ENCODE peak calls at places on chromosomes 3 and 15, in four cellular contexts. T, X, C and J are unnamed samples.

GRCh38 chr3:47542614-47543173 is 29.2 kb upstream of the ELP6 start:
- DNase-seq in T (no peak), X (no peak), C (no peak), J (no peak)

GRCh38 chr15:77247116-77247515 is 172.8 kb downstream of the PEAK1 start:
- DNase-seq in C (no peak), T (no peak), X (no peak), J (no peak)

GRCh38 chr15:67968564-67969440 is 85.3 kb upstream of the PIAS1 start:
- DNase-seq in T (no peak), X (no peak), C (no peak), J (no peak)

GRCh38 chr15:88624156-88624970 is 3.2 kb downstream of the AEN start:
- DNase-seq in C (peak), X (peak), T (no peak), J (peak)

GRCh38 chr3:10358309-10358980 is 37.5 kb upstream of the SEC13 start:
- DNase-seq in X (no peak), C (no peak), T (no peak), J (no peak)

GRCh38 chr3:108673988-108674661 is 83.1 kb downstream of the RETNLB start:
- DNase-seq in T (no peak), X (no peak), C (no peak), J (no peak)

GRCh38 chr3:184336484-184337230 is 743 bp upstream of the FAM131A start:
- DNase-seq in X (peak), T (no peak), C (peak), J (no peak)

GRCh38 chr15:73939138-73939537 is 12.9 kb downstream of the LOXL1 start:
- DNase-seq in T (no peak), C (no peak), X (no peak), J (no peak)

GRCh38 chr3:169365993-169366915 is 297.3 kb downstream of the MECOM start:
- DNase-seq in C (no peak), T (no peak), X (no peak), J (no peak)

GRCh38 chr15:65870889-65871533 is 1.7 kb downstream of the RAB11A start:
- DNase-seq in T (peak), C (peak), X (peak), J (peak)

GRCh38 chr3:67804545-67804944 is 150.1 kb upstream of the SUCLG2 start:
- DNase-seq in X (no peak), T (no peak), C (no peak), J (no peak)

GRCh38 chr3:41652506-41652905 is 309.4 kb downstream of the ULK4 start:
- DNase-seq in X (no peak), T (no peak), C (no peak), J (no peak)

GRCh38 chr3:167813169-167814123 is 77.9 kb downstream of the SERPINI1 start:
- DNase-seq in X (no peak), T (no peak), C (no peak), J (peak)

GRCh38 chr15:70109522-70109921 is 11.8 kb upstream of the TLE3 start:
- DNase-seq in T (no peak), C (no peak), X (no peak), J (no peak)

GRCh38 chr3:120858501-120858900 is 49.5 kb upstream of the STXBP5L start:
- DNase-seq in C (peak), T (no peak), X (no peak), J (peak)

GRCh38 chr15:45635191-45635638 is 386 bp downstream of the SQOR start:
- DNase-seq in T (no peak), C (no peak), X (peak), J (no peak)

GRCh38 chr3:187086831-187087230 is 52.5 kb downstream of the RPL39L start:
- DNase-seq in T (no peak), X (no peak), C (no peak), J (no peak)

GRCh38 chr15:28895146-28895545 is 9.4 kb downstream of the APBA2 start:
- DNase-seq in C (no peak), T (no peak), X (no peak), J (no peak)

GRCh38 chr3:37997321-37997720 is 6.7 kb downstream of the VILL start:
- DNase-seq in C (no peak), X (no peak), T (no peak), J (no peak)

GRCh38 chr3:44958406-44958805 is 17.6 kb downstream of the ZDHHC3 start:
- DNase-seq in T (no peak), X (no peak), C (no peak), J (no peak)

GRCh38 chr3:128320551-128321340 is 145.9 kb downstream of the DNAJB8 start:
- DNase-seq in X (no peak), C (no peak), T (no peak), J (no peak)

GRCh38 chr3:112671930-112672715 is 31.2 kb upstream of the CCDC80 start:
- DNase-seq in X (no peak), C (peak), T (peak), J (peak)